ENCODE peak calls at places on chromosomes 4 and X, in seven cellular contexts. K is CD4-positive, alpha-beta memory T cell; B is GM23248; Q is transverse colon; U is cardiac muscle cell; J is tibial artery; S is stomach. D is an unnamed sample. For H3K9me3, the result is how much of the 10 kb centered on the place peaks cover.

GRCh38 chrX:13219990-13220764 is 99.7 kb downstream of the ATXN3L start:
- DNase-seq in U (no peak), S (no peak), J (no peak), B (no peak), K (no peak), Q (no peak), D (no peak)

GRCh38 chr4:154807042-154807630 is 26.1 kb downstream of the RBM46 start:
- DNase-seq in J (no peak), B (peak), S (no peak), U (no peak), Q (no peak), K (no peak), D (no peak)

GRCh38 chrX:7378406-7378805 is 230.5 kb upstream of the PUDP start:
- DNase-seq in U (no peak), Q (no peak), K (no peak), S (no peak), J (no peak), B (no peak), D (no peak)

GRCh38 chr4:89357787-89358186 is 50.2 kb upstream of the GPRIN3 start:
- DNase-seq in J (no peak), K (no peak), U (no peak), B (no peak), S (no peak), Q (no peak), D (no peak)

GRCh38 chr4:100295792-100296191 is 105.5 kb upstream of the DDIT4L start:
- DNase-seq in S (no peak), K (no peak), B (peak), Q (no peak), J (no peak), U (no peak), D (no peak)

GRCh38 chrX:40109288-40110008 is 11.7 kb upstream of the BCOR start:
- DNase-seq in K (no peak), U (peak), S (peak), J (peak), B (peak), Q (peak), D (peak)

GRCh38 chr4:33616121-33616520 is 2628.2 kb downstream of the ARAP2 start:
- DNase-seq in J (no peak), S (no peak), B (no peak), Q (no peak), K (no peak), U (no peak), D (no peak)

GRCh38 chr4:1945492-1945891 is 63.3 kb downstream of the NELFA start:
- DNase-seq in Q (no peak), K (no peak), J (no peak), U (no peak), B (no peak), S (no peak), D (no peak)

GRCh38 chrX:31508338-31508737 is 436.5 kb upstream of the FTHL17 start:
- DNase-seq in S (no peak), B (peak), Q (peak), U (peak), J (no peak), K (no peak), D (peak)

GRCh38 chr4:48041535-48042137 is 25.1 kb downstream of the NIPAL1 start:
- DNase-seq in J (no peak), U (no peak), Q (peak), S (no peak), K (no peak), B (no peak), D (no peak)

GRCh38 chrX:56233682-56234081 is 1.5 kb downstream of the KLF8 start:
- DNase-seq in Q (peak), B (peak), U (peak), S (no peak), J (peak), K (peak), D (no peak)

GRCh38 chr4:96383349-96383748 is 543.5 kb downstream of the PDHA2 start:
- DNase-seq in S (no peak), B (no peak), Q (no peak), K (no peak), J (no peak), U (no peak), D (no peak)

GRCh38 chr4:118749347-118749988 is 64.3 kb downstream of the METTL14 start:
- DNase-seq in S (no peak), Q (no peak), J (no peak), K (no peak), U (no peak), B (no peak), D (no peak)

DNA sequence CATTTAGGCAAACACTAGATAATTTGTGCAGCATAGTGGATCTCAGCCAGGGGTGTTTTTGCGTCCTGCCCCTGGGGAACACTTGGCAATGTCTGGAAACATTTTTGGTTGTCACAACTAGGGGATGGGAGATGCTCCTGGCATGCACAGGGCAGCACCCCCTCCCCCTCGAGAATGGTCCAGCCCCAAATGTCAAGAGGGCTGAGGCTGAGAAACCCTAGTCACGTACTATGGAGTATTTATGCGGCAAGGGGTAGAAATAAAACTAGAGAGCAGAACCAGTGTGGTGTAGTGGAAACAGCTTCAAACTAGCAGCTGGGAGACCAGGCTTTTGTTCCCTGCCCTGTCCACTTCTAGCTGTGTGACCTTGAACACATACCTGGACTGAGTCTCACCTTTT is 38.2 kb upstream of the CLCN4 start:
- DNase-seq in U (no peak), J (no peak), S (no peak), B (no peak), Q (no peak), K (no peak), D (no peak)
- H3K9me3 ChIP-seq in U (under half), J (under half), S (under half), B (under half), Q (under half), K (under half), D (under half)

GRCh38 chr4:185205697-185206342 is 2.0 kb upstream of the CFAP97 start:
- DNase-seq in S (no peak), B (no peak), Q (no peak), J (no peak), U (no peak), K (no peak), D (no peak)
- H3K4me3 ChIP-seq in S (no peak), B (no peak), Q (no peak), J (no peak), U (no peak), K (no peak), D (no peak)

DNA sequence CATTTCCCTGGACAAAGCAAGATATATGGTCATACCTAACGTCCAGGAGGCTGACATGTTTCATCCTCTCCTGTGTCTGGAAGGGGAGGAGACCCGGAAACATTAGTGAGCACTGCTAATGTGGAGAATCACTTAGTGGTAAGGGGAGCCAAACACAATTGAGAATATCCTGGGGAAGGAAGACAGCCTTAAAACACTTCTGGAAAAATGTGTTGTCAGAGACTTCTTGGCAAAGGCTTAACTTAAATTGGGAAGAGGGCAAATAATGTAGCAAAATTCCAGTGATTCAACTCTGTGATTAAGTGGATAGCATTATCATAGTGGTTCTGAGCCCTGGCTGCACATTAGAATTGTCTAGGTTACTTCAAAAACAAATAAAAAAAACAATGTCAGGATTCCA is 39.5 kb downstream of the SPARCL1 start:
- DNase-seq in S (no peak), B (peak), J (no peak), U (no peak), Q (no peak), K (no peak), D (no peak)
- H3K9me3 ChIP-seq in S (under half), B (under half), J (under half), U (under half), Q (under half), K (under half), D (under half)

DNA sequence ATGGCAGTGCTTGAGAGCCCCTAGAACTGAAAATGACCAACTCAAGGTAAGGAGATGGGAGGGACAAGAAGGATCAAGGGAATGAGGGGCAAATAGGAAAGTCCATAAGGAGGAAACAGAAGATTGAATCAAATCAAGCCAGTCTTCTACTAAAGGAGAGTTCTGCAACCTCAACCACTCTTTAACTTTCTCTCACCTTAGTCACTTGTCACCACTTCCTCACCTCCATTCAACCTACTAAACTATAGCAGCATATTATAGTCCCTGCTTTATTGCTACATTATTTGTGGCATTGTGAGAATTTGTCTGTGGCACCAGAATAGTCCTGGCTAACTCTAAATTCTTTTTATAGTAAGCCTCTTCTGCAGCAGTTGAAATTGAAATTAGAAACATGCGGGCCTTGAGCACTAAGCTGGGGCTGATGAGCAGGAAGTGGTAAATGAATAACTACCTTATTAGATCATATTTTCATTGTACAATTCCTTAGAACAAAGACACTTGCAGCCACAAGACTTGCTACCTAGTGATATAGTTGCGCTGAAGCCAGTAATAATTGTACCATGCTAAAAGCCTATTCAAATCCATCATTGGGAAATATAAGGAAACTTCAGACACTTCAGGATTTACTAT is 336.9 kb downstream of the ZNF674 start:
- DNase-seq in S (no peak), B (peak), J (no peak), Q (no peak), U (no peak), K (no peak), D (no peak)
- H3K4me3 ChIP-seq in S (no peak), B (no peak), J (no peak), Q (no peak), U (no peak), K (no peak), D (no peak)

GRCh38 chrX:144738246-144738645 is 509.1 kb upstream of the SPANXN1 start:
- DNase-seq in Q (no peak), J (no peak), U (no peak), S (no peak), K (no peak), B (no peak), D (no peak)
- H3K9me3 ChIP-seq in Q (under half), J (under half), U (under half), S (under half), K (under half), B (under half), D (under half)

GRCh38 chr4:124691801-124692200 is 20.7 kb downstream of the ANKRD50 start:
- DNase-seq in J (no peak), U (no peak), S (no peak), K (no peak), Q (no peak), B (no peak), D (no peak)

GRCh38 chr4:124694961-124695598 is 17.5 kb downstream of the ANKRD50 start:
- DNase-seq in S (no peak), Q (no peak), B (no peak), K (no peak), U (no peak), J (no peak), D (no peak)

GRCh38 chr4:124694306-124694705 is 18.2 kb downstream of the ANKRD50 start:
- DNase-seq in J (no peak), S (no peak), Q (no peak), B (no peak), K (no peak), U (no peak), D (no peak)

GRCh38 chr4:124697441-124697840 is 15.1 kb downstream of the ANKRD50 start:
- DNase-seq in U (no peak), Q (no peak), K (no peak), B (no peak), J (no peak), S (no peak), D (no peak)

GRCh38 chr4:124696182-124696581 is 16.4 kb downstream of the ANKRD50 start:
- DNase-seq in U (no peak), K (no peak), J (no peak), S (no peak), Q (no peak), B (no peak), D (no peak)
- H3K4me3 ChIP-seq in U (no peak), K (no peak), J (no peak), S (no peak), Q (no peak), B (no peak), D (no peak)

GRCh38 chr4:58042176-58042575 is 932.0 kb upstream of the IGFBP7 start:
- DNase-seq in K (no peak), J (no peak), B (no peak), S (no peak), Q (no peak), U (no peak), D (no peak)
- H3K9me3 ChIP-seq in K (under half), J (under half), B (under half), S (under half), Q (under half), U (under half), D (under half)

D was measured in MG63.